ENCODE peak calls at places on chromosome 22, in eight cellular contexts. Z is astrocyte of the cerebellum; G is stimulated activated CD8-positive, alpha-beta memory T cell treated with anti-CD3 and anti-CD28 coated beads, Interleukin-7, amount 100 ng/mL, for 1 hour; O is C1 segment of cervical spinal cord; U is COR-L47; C is GM23338; Q is uterus; J is stimulated activated CD4-positive, alpha-beta T cell treated with anti-CD3 and anti-CD28 coated beads, Interleukin-1b, Interleukin-23, amount 100 ng/mL, for 24 hours. E is an unnamed sample.
A peak's percentile ranks its signal among the peaks of the same experiment; 100 is the strongest.

GRCh38 chr22:41526802-41527799 is 17.2 kb downstream of the POLR3H start:
- DNase-seq in Z (no peak), G (peak; percentile 59), O (peak; percentile 57), U (peak; percentile 13), C (peak; percentile 70), Q (no peak), J (peak; percentile 43), E (no peak)

GRCh38 chr22:42912049-42912448 is 55.0 kb upstream of the ARFGAP3 start:
- DNase-seq in Z (no peak), G (no peak), O (no peak), U (no peak), C (no peak), Q (no peak), J (no peak), E (no peak)

GRCh38 chr22:30538280-30538679 is 8.3 kb downstream of the SEC14L6 start:
- DNase-seq in Z (no peak), G (no peak), O (no peak), U (no peak), C (no peak), Q (no peak), J (no peak), E (no peak)

GRCh38 chr22:49368976-49369725 is 458.5 kb downstream of the BRD1 start:
- DNase-seq in Z (no peak), G (no peak), O (no peak), U (no peak), C (no peak), Q (no peak), J (no peak), E (no peak)

GRCh38 chr22:44311855-44312170 is 938 bp downstream of the SHISAL1 start:
- DNase-seq in Z (no peak), G (no peak), O (no peak), U (no peak), C (no peak), Q (peak; percentile 67), J (no peak), E (no peak)

GRCh38 chr22:30210235-30210831 is 36.2 kb downstream of the LIF start:
- DNase-seq in Z (no peak), G (no peak), O (peak; percentile 27), U (no peak), C (no peak), Q (no peak), J (no peak), E (no peak)

GRCh38 chr22:37681001-37681424 is 5.1 kb upstream of the NOL12 start:
- DNase-seq in Z (no peak), G (no peak), O (no peak), U (no peak), C (no peak), Q (no peak), J (no peak), E (no peak)

GRCh38 chr22:50600541-50600940 is at the start of gene MAPK8IP2:
- DNase-seq in Z (no peak), G (no peak), O (no peak), U (peak; percentile 60), C (no peak), Q (no peak), J (no peak), E (no peak)

GRCh38 chr22:30159561-30160353 is 79.5 kb downstream of the HORMAD2 start:
- DNase-seq in Z (peak; percentile 62), G (no peak), O (no peak), U (no peak), C (no peak), Q (no peak), J (no peak), E (peak; percentile 40)

GRCh38 chr22:35400335-35400680 is 368 bp downstream of the MCM5 start:
- DNase-seq in Z (no peak), G (no peak), O (no peak), U (peak; percentile 12), C (peak; percentile 54), Q (no peak), J (no peak), E (no peak)

GRCh38 chr22:47465809-47466208 is 703.4 kb downstream of the TBC1D22A start:
- DNase-seq in Z (no peak), G (no peak), O (no peak), U (no peak), C (no peak), Q (no peak), J (no peak), E (no peak)

GRCh38 chr22:24525416-24526037 is 29.4 kb downstream of the GUCD1 start:
- DNase-seq in Z (peak; percentile 16), G (peak; percentile 57), O (peak; percentile 23), U (peak; percentile 37), C (peak; percentile 92), Q (peak; percentile 69), J (peak; percentile 38), E (peak; percentile 77)